ENCODE peak calls at places on chromosome X, in nine cellular contexts. E, F, O, N, I, K, X, H and U are unnamed samples. For H3K36me3 and H3K27me3, the result is how much of the 10 kb centered on the place peaks cover.

GRCh38 chrX:45001038-45001437 is 128.1 kb downstream of the KDM6A start:
- DNase-seq in I (no peak), K (no peak), H (no peak), N (no peak), O (no peak), F (no peak), X (no peak), E (no peak), U (no peak)

GRCh38 chrX:155216940-155217450 is 735 bp downstream of the VBP1 start:
- DNase-seq in O (no peak), H (no peak), X (no peak), N (no peak), K (no peak), F (no peak), I (no peak), E (peak), U (no peak)

GRCh38 chrX:134533352-134533751 is 73.4 kb downstream of the HPRT1 start:
- DNase-seq in E (no peak), I (no peak), H (no peak), F (no peak), O (no peak), X (no peak), N (no peak), K (no peak), U (no peak)

GRCh38 chrX:148784859-148785655 is 284.6 kb downstream of the AFF2 start:
- DNase-seq in I (no peak), H (no peak), X (no peak), F (no peak), N (no peak), O (peak), E (no peak), K (no peak), U (no peak)

GRCh38 chrX:30313322-30313721 is 4.1 kb upstream of the NR0B1 start:
- DNase-seq in I (no peak), X (no peak), F (no peak), K (no peak), N (no peak), E (no peak), O (no peak), H (no peak), U (no peak)

GRCh38 chrX:139120760-139121159 is 409.2 kb upstream of the FGF13 start:
- DNase-seq in O (no peak), K (no peak), X (no peak), N (peak), H (no peak), E (no peak), F (no peak), I (no peak), U (no peak)

GRCh38 chrX:130245441-130245840 is 23.3 kb downstream of the ZNF280C start:
- DNase-seq in E (no peak), X (no peak), F (no peak), I (no peak), N (no peak), O (no peak), K (no peak), H (no peak), U (peak)

GRCh38 chrX:25130619-25131018 is 114.9 kb upstream of the ARX start:
- DNase-seq in H (no peak), X (no peak), I (no peak), E (no peak), K (no peak), O (no peak), N (no peak), F (no peak), U (no peak)

GRCh38 chrX:16882702-16883486 is 12.7 kb upstream of the RBBP7 start:
- DNase-seq in K (peak), X (peak), I (peak), N (no peak), E (peak), O (peak), H (peak), F (peak), U (no peak)

GRCh38 chrX:133267621-133268020 is 49.5 kb upstream of the TFDP3 start:
- DNase-seq in K (no peak), I (no peak), H (no peak), O (no peak), N (no peak), F (no peak), E (no peak), X (no peak), U (no peak)

GRCh38 chrX:124328765-124329164 is 3.7 kb upstream of the TEX13D start:
- DNase-seq in N (no peak), K (no peak), I (no peak), H (no peak), E (no peak), F (no peak), X (no peak), O (no peak), U (no peak)

GRCh38 chrX:82218361-82218760 is 1016.5 kb downstream of the SH3BGRL start:
- DNase-seq in H (no peak), E (peak), N (no peak), X (no peak), F (no peak), K (no peak), O (no peak), I (no peak), U (no peak)

GRCh38 chrX:140715787-140716186 is 6.2 kb downstream of the LINC00632 start:
- DNase-seq in H (no peak), K (no peak), O (no peak), I (no peak), X (no peak), E (no peak), F (no peak), N (no peak), U (no peak)

GRCh38 chrX:63506320-63506719 is 155.2 kb upstream of the SPIN4 start:
- DNase-seq in I (no peak), E (peak), F (no peak), K (no peak), X (no peak), O (no peak), H (no peak), N (no peak), U (no peak)

GRCh38 chrX:56366901-56367300 is 134.7 kb downstream of the KLF8 start:
- DNase-seq in H (no peak), N (no peak), O (no peak), X (no peak), I (no peak), E (no peak), F (no peak), K (no peak), U (no peak)

GRCh38 chrX:92232182-92232581 is 453.0 kb downstream of the PCDH11X start:
- DNase-seq in X (no peak), F (no peak), N (no peak), E (peak), I (no peak), O (no peak), H (no peak), K (no peak), U (no peak)
- TF ChIP-seq CTCF in X (no peak), F (peak), N (peak), E (no peak), I (peak), O (peak), H (no peak), K (no peak), U (no peak)

GRCh38 chrX:1601051-1601767 is 9.8 kb downstream of the AKAP17A start:
- DNase-seq in N (no peak), X (no peak), E (no peak), F (no peak), O (peak), H (no peak), I (peak), K (no peak), U (no peak)
- H3K36me3 ChIP-seq in N (under half), X (half or more), E (under half), F (under half), O (half or more), H (half or more), I (half or more), K (half or more), U (under half)

DNA sequence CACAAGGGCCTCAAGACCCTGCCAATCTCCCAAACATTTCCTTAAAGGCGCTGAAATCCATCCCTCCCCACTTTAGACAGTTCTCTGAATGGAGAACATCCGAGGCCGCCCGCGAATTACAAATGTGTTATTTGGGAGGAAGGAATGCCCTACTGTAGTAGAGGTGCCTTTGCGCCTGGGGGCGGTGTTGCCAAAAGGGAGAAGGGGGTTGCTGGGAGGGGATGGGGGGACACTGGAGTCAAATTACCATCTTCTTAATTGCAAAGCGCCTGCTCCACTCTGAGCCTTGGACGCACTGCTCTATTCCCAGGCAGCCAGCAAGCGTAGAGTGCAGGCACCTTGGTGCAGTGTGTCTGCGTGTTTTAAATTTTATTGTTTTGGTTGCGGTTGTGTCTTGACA is 2.7 kb downstream of the TMEM255A start:
- DNase-seq in K (no peak), I (no peak), F (no peak), H (peak), E (peak), O (no peak), N (no peak), X (no peak), U (no peak)
- H3K27me3 ChIP-seq in K (under half), I (under half), F (under half), H (under half), E (under half), O (under half), N (under half), X (under half), U (under half)

GRCh38 chrX:33160273-33160672 is 51.1 kb downstream of the DMD start:
- DNase-seq in N (no peak), E (no peak), H (no peak), K (no peak), O (no peak), X (no peak), F (no peak), I (no peak), U (no peak)

GRCh38 chrX:33161829-33162228 is 49.5 kb downstream of the DMD start:
- DNase-seq in K (no peak), E (no peak), X (no peak), O (no peak), F (no peak), I (no peak), H (no peak), N (no peak), U (no peak)

GRCh38 chrX:33156152-33156726 is 55.1 kb downstream of the DMD start:
- DNase-seq in X (no peak), N (no peak), H (no peak), O (no peak), K (no peak), F (no peak), I (no peak), E (no peak), U (no peak)
- TF ChIP-seq CTCF in X (no peak), N (no peak), H (no peak), O (no peak), K (no peak), F (no peak), I (no peak), E (no peak), U (no peak)

GRCh38 chrX:13761606-13762005 is 27.1 kb downstream of the OFD1 start:
- DNase-seq in H (no peak), N (no peak), I (no peak), X (no peak), E (no peak), K (no peak), F (no peak), O (no peak), U (no peak)
- H3K36me3 ChIP-seq in H (under half), N (under half), I (under half), X (under half), E (half or more), K (under half), F (under half), O (under half), U (under half)

GRCh38 chrX:95823796-95824195 is 860.8 kb upstream of the DIAPH2 start:
- DNase-seq in I (no peak), X (no peak), N (no peak), H (no peak), O (no peak), F (no peak), K (no peak), E (no peak), U (no peak)
- H3K27me3 ChIP-seq in I (under half), X (under half), N (under half), H (under half), O (under half), F (under half), K (under half), E (under half), U (under half)